ENCODE peak calls at places on chromosomes 3 and 15, in four cellular contexts. F, J, W and C are unnamed samples.

GRCh38 chr3:170128977-170129431 is 52.5 kb downstream of the PHC3 start:
- DNase-seq in F (no peak), J (peak; percentile 52), W (no peak), C (no peak)

GRCh38 chr3:178384302-178384939 is 151.8 kb upstream of the KCNMB2 start:
- DNase-seq in W (no peak), J (peak; percentile 49), F (no peak), C (peak; percentile 22)

GRCh38 chr3:4476507-4476906 is 9.4 kb upstream of the SUMF1 start:
- DNase-seq in W (no peak), F (no peak), J (no peak), C (no peak)

GRCh38 chr15:63521405-63522142 is 17.2 kb downstream of the USP3 start:
- DNase-seq in J (no peak), F (no peak), W (no peak), C (no peak)

GRCh38 chr15:48962662-48963523 is 826 bp downstream of the SHC4 start:
- DNase-seq in F (no peak), J (peak; percentile 58), W (no peak), C (peak; percentile 28)

GRCh38 chr15:84402856-84403608 is 167.5 kb downstream of the GOLGA6L4 start:
- DNase-seq in F (no peak), W (no peak), J (no peak), C (no peak)

GRCh38 chr3:101950985-101951733 is 101.8 kb downstream of the NFKBIZ start:
- DNase-seq in W (no peak), J (no peak), F (no peak), C (no peak)

GRCh38 chr3:184899953-184900595 is 88.1 kb downstream of the VPS8 start:
- DNase-seq in J (no peak), W (no peak), F (no peak), C (no peak)

GRCh38 chr3:40398346-40398745 is 11.4 kb downstream of the ENTPD3 start:
- DNase-seq in W (no peak), J (peak; percentile 28), F (no peak), C (no peak)

GRCh38 chr3:139332092-139332491 is 11.7 kb upstream of the MRPS22 start:
- DNase-seq in W (no peak), F (no peak), J (no peak), C (no peak)

GRCh38 chr3:125186261-125186770 is 26.2 kb downstream of the SLC12A8 start:
- DNase-seq in W (no peak), J (peak; percentile 54), F (no peak), C (peak; percentile 43)

GRCh38 chr3:70703305-70704102 is 391.1 kb upstream of the MDFIC2 start:
- DNase-seq in J (no peak), F (no peak), W (no peak), C (no peak)